ENCODE peak calls at places on chromosomes 13 and 19, in five cellular contexts. C, O, K, G and P are unnamed samples. For H3K27me3, the result is how much of the 10 kb centered on the place peaks cover.

GRCh38 chr13:32330438-32330837 is 15.1 kb downstream of the BRCA2 start:
- DNase-seq in C (no peak), O (no peak), K (no peak), G (no peak), P (no peak)

GRCh38 chr13:88602786-88603777 is 931.9 kb downstream of the SLITRK5 start:
- DNase-seq in C (no peak), O (no peak), K (no peak), G (no peak), P (no peak)

GRCh38 chr19:49145485-49146407 is 9.4 kb downstream of the HRC start:
- DNase-seq in C (peak), O (peak), K (no peak), G (peak), P (peak)

GRCh38 chr13:21637296-21637695 is 33.3 kb upstream of the MICU2 start:
- DNase-seq in C (no peak), O (no peak), K (no peak), G (no peak), P (no peak)

GRCh38 chr19:1248454-1249297 is at the start of gene MIDN:
- DNase-seq in C (no peak), O (peak), K (peak), G (peak), P (no peak)

GRCh38 chr13:50589651-50590054 is 253.8 kb downstream of the DLEU7 start:
- DNase-seq in C (no peak), O (no peak), K (no peak), G (peak), P (no peak)

GRCh38 chr19:1452802-1453524 is 3.0 kb downstream of the APC2 start:
- DNase-seq in C (no peak), O (no peak), K (no peak), G (no peak), P (no peak)

GRCh38 chr13:30058429-30058828 is 208.0 kb upstream of the UBL3 start:
- DNase-seq in C (no peak), O (no peak), K (no peak), G (no peak), P (no peak)

GRCh38 chr19:15251010-15251748 is 18.9 kb upstream of the EPHX3 start:
- DNase-seq in C (no peak), O (no peak), K (no peak), G (peak), P (no peak)

GRCh38 chr13:60448907-60449510 is 52.0 kb downstream of the TDRD3 start:
- DNase-seq in C (no peak), O (no peak), K (no peak), G (no peak), P (no peak)

GRCh38 chr13:75705908-75706307 is 69.8 kb downstream of the LMO7 start:
- DNase-seq in C (no peak), O (no peak), K (no peak), G (no peak), P (no peak)

GRCh38 chr13:103805771-103806170 is 739.6 kb upstream of the SLC10A2 start:
- DNase-seq in C (no peak), O (no peak), K (no peak), G (no peak), P (no peak)

GRCh38 chr13:73369095-73369494 is 310.3 kb downstream of the KLF5 start:
- DNase-seq in C (no peak), O (no peak), K (no peak), G (no peak), P (no peak)

GRCh38 chr13:98937911-98938381 is 39.9 kb downstream of the DOCK9 start:
- DNase-seq in C (no peak), O (no peak), K (peak), G (no peak), P (no peak)

GRCh38 chr19:50501568-50502475 is 9.2 kb downstream of the JOSD2 start:
- DNase-seq in C (no peak), O (no peak), K (no peak), G (no peak), P (no peak)

GRCh38 chr19:22622901-22623840 is 11.0 kb upstream of the ZNF492 start:
- DNase-seq in C (peak), O (peak), K (peak), G (no peak), P (no peak)

GRCh38 chr19:50922316-50922853 is 11.2 kb upstream of the KLK4 start:
- DNase-seq in C (peak), O (peak), K (no peak), G (peak), P (peak)

GRCh38 chr13:34358811-34359513 is 541.0 kb downstream of the RFC3 start:
- DNase-seq in C (no peak), O (no peak), K (peak), G (no peak), P (no peak)

GRCh38 chr19:3611841-3612240 is 5.2 kb upstream of the TBXA2R start:
- DNase-seq in C (no peak), O (no peak), K (no peak), G (no peak), P (no peak)

GRCh38 chr19:10858204-10858828 is 10.1 kb downstream of the C19orf38 start:
- DNase-seq in C (no peak), O (no peak), K (no peak), G (no peak), P (no peak)

GRCh38 chr13:46288570-46289259 is 77.0 kb downstream of the LRRC63 start:
- DNase-seq in C (no peak), O (no peak), K (no peak), G (no peak), P (no peak)

GRCh38 chr19:28444371-28444770 is 768.6 kb downstream of the UQCRFS1 start:
- DNase-seq in C (no peak), O (no peak), K (no peak), G (no peak), P (no peak)

GRCh38 chr13:37700887-37701286 is 102.3 kb upstream of the POSTN start:
- DNase-seq in C (no peak), O (no peak), K (no peak), G (no peak), P (no peak)

GRCh38 chr13:26653310-26653709 is 95.8 kb downstream of the WASF3 start:
- DNase-seq in C (no peak), O (no peak), K (no peak), G (no peak), P (no peak)

GRCh38 chr19:47105874-47106273 is 7.7 kb downstream of the ZC3H4 start:
- DNase-seq in C (no peak), O (no peak), K (no peak), G (no peak), P (no peak)

GRCh38 chr13:75091185-75091584 is 390.8 kb downstream of the TBC1D4 start:
- DNase-seq in C (no peak), O (no peak), K (no peak), G (no peak), P (no peak)

GRCh38 chr13:40600145-40600751 is 66.2 kb downstream of the FOXO1 start:
- DNase-seq in C (no peak), O (no peak), K (peak), G (no peak), P (no peak)

DNA sequence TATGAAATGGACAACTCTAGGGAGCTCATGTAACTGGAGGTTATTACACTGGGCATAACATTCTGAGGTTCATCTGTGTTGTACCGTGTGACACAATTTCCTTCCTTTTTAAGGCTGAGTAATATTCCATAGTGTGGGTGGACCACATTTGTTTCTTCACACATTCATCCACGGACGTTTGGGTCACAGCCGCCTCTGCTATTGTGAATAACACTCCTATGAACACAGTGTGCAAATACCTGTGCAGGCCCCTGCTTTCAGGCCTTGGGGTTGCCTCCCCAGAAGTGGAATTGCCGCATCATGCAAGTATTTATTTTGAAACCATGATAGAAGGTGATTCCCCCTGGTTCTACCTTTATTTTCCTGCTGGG is 63.4 kb upstream of the MCF2L start:
- DNase-seq in C (no peak), O (no peak), K (no peak), G (no peak), P (no peak)
- H3K27me3 ChIP-seq in C (under half), O (under half), K (under half), G (under half), P (under half)

DNA sequence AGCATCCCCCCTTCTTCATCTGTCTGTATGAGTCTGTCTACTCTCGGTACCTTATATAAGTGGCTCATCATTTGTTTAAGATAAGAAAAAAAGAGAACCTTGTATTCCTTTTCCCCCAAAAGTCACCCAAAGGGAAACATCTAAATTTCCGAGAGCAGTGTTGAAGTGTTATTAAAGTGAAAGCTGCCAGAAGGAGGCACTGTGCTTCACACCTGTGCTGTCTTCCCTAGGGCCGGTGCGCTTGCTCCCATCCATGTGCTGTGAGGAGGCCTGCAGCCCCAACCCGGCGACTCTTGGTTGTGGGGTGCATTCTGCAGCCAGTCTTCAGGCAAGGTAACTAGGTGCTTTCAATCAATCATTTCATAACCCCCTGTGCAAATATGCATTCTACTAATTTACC is 97.5 kb downstream of the TNFRSF19 start:
- DNase-seq in C (no peak), O (no peak), K (no peak), G (no peak), P (no peak)
- TF ChIP-seq CTCF in C (no peak), O (no peak), K (no peak), G (no peak), P (no peak)

GRCh38 chr13:77055158-77055557 is 28.2 kb upstream of the FBXL3 start:
- DNase-seq in C (no peak), O (no peak), K (no peak), G (no peak), P (no peak)
- TF ChIP-seq POLR2A in C (no peak), O (no peak), K (no peak), G (no peak), P (no peak)

GRCh38 chr19:42334697-42335373 is 9.4 kb downstream of the MEGF8 start:
- DNase-seq in C (no peak), O (no peak), K (no peak), G (no peak), P (no peak)
- H3K27me3 ChIP-seq in C (under half), O (under half), K (under half), G (under half), P (under half)

DNA sequence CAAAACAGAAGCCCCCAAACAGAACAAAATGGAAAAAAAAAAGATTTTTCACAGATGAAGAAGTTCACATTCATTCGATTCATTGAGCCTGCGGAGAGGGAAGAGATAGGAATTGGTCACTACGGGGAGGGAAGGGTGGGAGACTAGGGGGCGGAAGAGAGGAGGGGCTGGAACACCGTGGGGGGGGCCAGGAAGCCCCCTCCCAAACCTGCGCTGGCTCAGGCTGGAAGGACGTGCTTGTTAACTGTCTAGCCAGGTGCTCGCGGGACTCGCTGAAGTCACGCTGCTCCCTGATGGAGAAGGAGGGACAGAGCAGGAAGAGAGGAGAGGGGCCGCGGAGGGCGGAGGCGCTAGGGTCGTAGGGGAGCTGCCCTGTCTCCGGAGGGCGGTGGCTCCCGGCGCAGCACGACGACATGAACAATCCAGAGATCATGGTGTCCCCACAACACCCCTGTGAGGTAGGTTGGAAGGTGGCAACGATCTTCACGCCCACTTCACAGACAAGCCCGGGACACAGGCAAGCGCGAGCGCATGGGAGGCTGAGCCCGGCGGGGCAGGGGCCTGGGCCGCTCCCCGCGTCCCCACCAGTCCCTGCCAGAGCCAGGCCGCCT is 10.5 kb downstream of the KHSRP start:
- DNase-seq in C (no peak), O (no peak), K (no peak), G (no peak), P (no peak)
- TF ChIP-seq CTCF in C (no peak), O (no peak), K (no peak), G (peak), P (no peak)